ENCODE peak calls at places on chromosomes 16 and 17, in ten cellular contexts. One of them, this sample, is unnamed.

GRCh38 chr16:77679336-77679735 is 43.0 kb upstream of the NUDT7 start:
- DNase-seq in RPMI8226: no peak
- DNase-seq in right cardiac atrium: no peak
- DNase-seq in stimulated activated CD4-positive, alpha-beta T cell treated with anti-CD3 and anti-CD28 coated beads, TNF-alpha, amount 100 ng/mL, for 48 hours: no peak
- DNase-seq in kidney epithelial cell: no peak
- DNase-seq in right lobe of liver: no peak
- DNase-seq in mesenchymal stem cell: no peak
- DNase-seq in breast epithelium: no peak
- DNase-seq in NCI-H1436: no peak
- DNase-seq in left kidney: no peak
- DNase-seq in this sample: no peak

GRCh38 chr16:11972128-11972527 is 4.4 kb upstream of the SNX29 start:
- DNase-seq in RPMI8226: peak
- DNase-seq in right cardiac atrium: no peak
- DNase-seq in stimulated activated CD4-positive, alpha-beta T cell treated with anti-CD3 and anti-CD28 coated beads, TNF-alpha, amount 100 ng/mL, for 48 hours: no peak
- DNase-seq in kidney epithelial cell: no peak
- DNase-seq in right lobe of liver: no peak
- DNase-seq in mesenchymal stem cell: peak
- DNase-seq in breast epithelium: no peak
- DNase-seq in NCI-H1436: no peak
- DNase-seq in left kidney: peak
- DNase-seq in this sample: peak

GRCh38 chr17:5678171-5678570 is 93.9 kb upstream of the NLRP1 start:
- DNase-seq in RPMI8226: no peak
- DNase-seq in right cardiac atrium: no peak
- DNase-seq in stimulated activated CD4-positive, alpha-beta T cell treated with anti-CD3 and anti-CD28 coated beads, TNF-alpha, amount 100 ng/mL, for 48 hours: no peak
- DNase-seq in kidney epithelial cell: no peak
- DNase-seq in right lobe of liver: no peak
- DNase-seq in mesenchymal stem cell: no peak
- DNase-seq in breast epithelium: no peak
- DNase-seq in NCI-H1436: no peak
- DNase-seq in left kidney: no peak
- DNase-seq in this sample: no peak

GRCh38 chr16:48526058-48526957 is 83.7 kb downstream of the N4BP1 start:
- DNase-seq in RPMI8226: peak
- DNase-seq in right cardiac atrium: no peak
- DNase-seq in stimulated activated CD4-positive, alpha-beta T cell treated with anti-CD3 and anti-CD28 coated beads, TNF-alpha, amount 100 ng/mL, for 48 hours: peak
- DNase-seq in kidney epithelial cell: no peak
- DNase-seq in right lobe of liver: peak
- DNase-seq in mesenchymal stem cell: no peak
- DNase-seq in breast epithelium: no peak
- DNase-seq in NCI-H1436: peak
- DNase-seq in left kidney: peak
- DNase-seq in this sample: no peak

GRCh38 chr16:27374231-27374793 is 27.7 kb upstream of the IL21R start:
- DNase-seq in RPMI8226: peak
- DNase-seq in right cardiac atrium: no peak
- DNase-seq in stimulated activated CD4-positive, alpha-beta T cell treated with anti-CD3 and anti-CD28 coated beads, TNF-alpha, amount 100 ng/mL, for 48 hours: no peak
- DNase-seq in kidney epithelial cell: no peak
- DNase-seq in right lobe of liver: no peak
- DNase-seq in mesenchymal stem cell: no peak
- DNase-seq in breast epithelium: no peak
- DNase-seq in NCI-H1436: no peak
- DNase-seq in left kidney: no peak
- DNase-seq in this sample: no peak

GRCh38 chr17:28941251-28941650 is 10.1 kb downstream of the PHF12 start:
- DNase-seq in RPMI8226: no peak
- DNase-seq in right cardiac atrium: no peak
- DNase-seq in stimulated activated CD4-positive, alpha-beta T cell treated with anti-CD3 and anti-CD28 coated beads, TNF-alpha, amount 100 ng/mL, for 48 hours: no peak
- DNase-seq in kidney epithelial cell: no peak
- DNase-seq in right lobe of liver: no peak
- DNase-seq in mesenchymal stem cell: no peak
- DNase-seq in breast epithelium: no peak
- DNase-seq in NCI-H1436: no peak
- DNase-seq in left kidney: no peak
- DNase-seq in this sample: no peak

GRCh38 chr17:67245694-67246397 is 850 bp upstream of the HELZ start:
- DNase-seq in RPMI8226: peak
- DNase-seq in right cardiac atrium: peak
- DNase-seq in stimulated activated CD4-positive, alpha-beta T cell treated with anti-CD3 and anti-CD28 coated beads, TNF-alpha, amount 100 ng/mL, for 48 hours: peak
- DNase-seq in kidney epithelial cell: no peak
- DNase-seq in right lobe of liver: peak
- DNase-seq in mesenchymal stem cell: no peak
- DNase-seq in breast epithelium: no peak
- DNase-seq in NCI-H1436: peak
- DNase-seq in left kidney: peak
- DNase-seq in this sample: peak

GRCh38 chr16:83835972-83836566 is 28.3 kb downstream of the HSBP1 start:
- DNase-seq in RPMI8226: no peak
- DNase-seq in right cardiac atrium: no peak
- DNase-seq in stimulated activated CD4-positive, alpha-beta T cell treated with anti-CD3 and anti-CD28 coated beads, TNF-alpha, amount 100 ng/mL, for 48 hours: no peak
- DNase-seq in kidney epithelial cell: no peak
- DNase-seq in right lobe of liver: no peak
- DNase-seq in mesenchymal stem cell: peak
- DNase-seq in breast epithelium: no peak
- DNase-seq in NCI-H1436: peak
- DNase-seq in left kidney: no peak
- DNase-seq in this sample: peak

GRCh38 chr16:55944377-55944802 is 69.2 kb upstream of the CES5A start:
- DNase-seq in RPMI8226: peak
- DNase-seq in right cardiac atrium: peak
- DNase-seq in stimulated activated CD4-positive, alpha-beta T cell treated with anti-CD3 and anti-CD28 coated beads, TNF-alpha, amount 100 ng/mL, for 48 hours: peak
- DNase-seq in kidney epithelial cell: no peak
- DNase-seq in right lobe of liver: peak
- DNase-seq in mesenchymal stem cell: peak
- DNase-seq in breast epithelium: peak
- DNase-seq in NCI-H1436: peak
- DNase-seq in left kidney: peak
- DNase-seq in this sample: peak

GRCh38 chr17:64084086-64084939 is 45.6 kb downstream of the ERN1 start:
- DNase-seq in RPMI8226: peak
- DNase-seq in right cardiac atrium: peak
- DNase-seq in stimulated activated CD4-positive, alpha-beta T cell treated with anti-CD3 and anti-CD28 coated beads, TNF-alpha, amount 100 ng/mL, for 48 hours: no peak
- DNase-seq in kidney epithelial cell: no peak
- DNase-seq in right lobe of liver: no peak
- DNase-seq in mesenchymal stem cell: peak
- DNase-seq in breast epithelium: no peak
- DNase-seq in NCI-H1436: no peak
- DNase-seq in left kidney: peak
- DNase-seq in this sample: peak

GRCh38 chr17:82627405-82627804 is 20.8 kb downstream of the WDR45B start:
- DNase-seq in RPMI8226: no peak
- DNase-seq in right cardiac atrium: no peak
- DNase-seq in stimulated activated CD4-positive, alpha-beta T cell treated with anti-CD3 and anti-CD28 coated beads, TNF-alpha, amount 100 ng/mL, for 48 hours: no peak
- DNase-seq in kidney epithelial cell: no peak
- DNase-seq in right lobe of liver: no peak
- DNase-seq in mesenchymal stem cell: no peak
- DNase-seq in breast epithelium: no peak
- DNase-seq in NCI-H1436: no peak
- DNase-seq in left kidney: no peak
- DNase-seq in this sample: no peak

GRCh38 chr17:48998557-48999440 is 1.6 kb downstream of the IGF2BP1 start:
- DNase-seq in RPMI8226: no peak
- DNase-seq in right cardiac atrium: no peak
- DNase-seq in stimulated activated CD4-positive, alpha-beta T cell treated with anti-CD3 and anti-CD28 coated beads, TNF-alpha, amount 100 ng/mL, for 48 hours: no peak
- DNase-seq in kidney epithelial cell: no peak
- DNase-seq in right lobe of liver: no peak
- DNase-seq in mesenchymal stem cell: peak
- DNase-seq in breast epithelium: no peak
- DNase-seq in NCI-H1436: no peak
- DNase-seq in left kidney: peak
- DNase-seq in this sample: peak

GRCh38 chr16:85642762-85643281 is 29.7 kb downstream of the GSE1 start:
- DNase-seq in RPMI8226: no peak
- DNase-seq in right cardiac atrium: no peak
- DNase-seq in stimulated activated CD4-positive, alpha-beta T cell treated with anti-CD3 and anti-CD28 coated beads, TNF-alpha, amount 100 ng/mL, for 48 hours: no peak
- DNase-seq in kidney epithelial cell: no peak
- DNase-seq in right lobe of liver: no peak
- DNase-seq in mesenchymal stem cell: no peak
- DNase-seq in breast epithelium: no peak
- DNase-seq in NCI-H1436: no peak
- DNase-seq in left kidney: no peak
- DNase-seq in this sample: no peak

GRCh38 chr17:45131616-45132301 is 556 bp downstream of the PLCD3 start:
- DNase-seq in RPMI8226: peak
- DNase-seq in right cardiac atrium: peak
- DNase-seq in stimulated activated CD4-positive, alpha-beta T cell treated with anti-CD3 and anti-CD28 coated beads, TNF-alpha, amount 100 ng/mL, for 48 hours: peak
- DNase-seq in kidney epithelial cell: no peak
- DNase-seq in right lobe of liver: peak
- DNase-seq in mesenchymal stem cell: peak
- DNase-seq in breast epithelium: peak
- DNase-seq in NCI-H1436: peak
- DNase-seq in left kidney: peak
- DNase-seq in this sample: peak

GRCh38 chr16:27237229-27238015 is 31.1 kb downstream of the NSMCE1 start:
- DNase-seq in RPMI8226: no peak
- DNase-seq in right cardiac atrium: peak
- DNase-seq in stimulated activated CD4-positive, alpha-beta T cell treated with anti-CD3 and anti-CD28 coated beads, TNF-alpha, amount 100 ng/mL, for 48 hours: peak
- DNase-seq in kidney epithelial cell: no peak
- DNase-seq in right lobe of liver: no peak
- DNase-seq in mesenchymal stem cell: peak
- DNase-seq in breast epithelium: peak
- DNase-seq in NCI-H1436: no peak
- DNase-seq in left kidney: peak
- DNase-seq in this sample: no peak

GRCh38 chr17:17253445-17253844 is 16.5 kb upstream of the FLCN start:
- DNase-seq in RPMI8226: no peak
- DNase-seq in right cardiac atrium: no peak
- DNase-seq in stimulated activated CD4-positive, alpha-beta T cell treated with anti-CD3 and anti-CD28 coated beads, TNF-alpha, amount 100 ng/mL, for 48 hours: no peak
- DNase-seq in kidney epithelial cell: no peak
- DNase-seq in right lobe of liver: no peak
- DNase-seq in mesenchymal stem cell: no peak
- DNase-seq in breast epithelium: no peak
- DNase-seq in NCI-H1436: no peak
- DNase-seq in left kidney: no peak
- DNase-seq in this sample: no peak

GRCh38 chr17:73841431-73842060 is 197.3 kb upstream of the SDK2 start:
- DNase-seq in RPMI8226: no peak
- DNase-seq in right cardiac atrium: no peak
- DNase-seq in stimulated activated CD4-positive, alpha-beta T cell treated with anti-CD3 and anti-CD28 coated beads, TNF-alpha, amount 100 ng/mL, for 48 hours: no peak
- DNase-seq in kidney epithelial cell: no peak
- DNase-seq in right lobe of liver: no peak
- DNase-seq in mesenchymal stem cell: no peak
- DNase-seq in breast epithelium: no peak
- DNase-seq in NCI-H1436: peak
- DNase-seq in left kidney: peak
- DNase-seq in this sample: peak

GRCh38 chr17:81050645-81051625 is 16.0 kb downstream of the BAIAP2 start:
- DNase-seq in RPMI8226: no peak
- DNase-seq in right cardiac atrium: no peak
- DNase-seq in stimulated activated CD4-positive, alpha-beta T cell treated with anti-CD3 and anti-CD28 coated beads, TNF-alpha, amount 100 ng/mL, for 48 hours: no peak
- DNase-seq in kidney epithelial cell: no peak
- DNase-seq in right lobe of liver: no peak
- DNase-seq in mesenchymal stem cell: peak
- DNase-seq in breast epithelium: no peak
- DNase-seq in NCI-H1436: no peak
- DNase-seq in left kidney: no peak
- DNase-seq in this sample: no peak

GRCh38 chr17:64534187-64534586 is 27.4 kb downstream of the CEP95 start:
- DNase-seq in RPMI8226: peak
- DNase-seq in right cardiac atrium: no peak
- DNase-seq in stimulated activated CD4-positive, alpha-beta T cell treated with anti-CD3 and anti-CD28 coated beads, TNF-alpha, amount 100 ng/mL, for 48 hours: no peak
- DNase-seq in kidney epithelial cell: no peak
- DNase-seq in right lobe of liver: no peak
- DNase-seq in mesenchymal stem cell: no peak
- DNase-seq in breast epithelium: no peak
- DNase-seq in NCI-H1436: no peak
- DNase-seq in left kidney: no peak
- DNase-seq in this sample: peak

GRCh38 chr16:83899272-83899897 is 470 bp downstream of the MLYCD start:
- DNase-seq in RPMI8226: peak
- DNase-seq in right cardiac atrium: peak
- DNase-seq in stimulated activated CD4-positive, alpha-beta T cell treated with anti-CD3 and anti-CD28 coated beads, TNF-alpha, amount 100 ng/mL, for 48 hours: peak
- DNase-seq in kidney epithelial cell: no peak
- DNase-seq in right lobe of liver: peak
- DNase-seq in mesenchymal stem cell: peak
- DNase-seq in breast epithelium: no peak
- DNase-seq in NCI-H1436: no peak
- DNase-seq in left kidney: peak
- DNase-seq in this sample: peak

GRCh38 chr17:68437979-68438877 is 19.1 kb downstream of the WIPI1 start:
- DNase-seq in RPMI8226: peak
- DNase-seq in right cardiac atrium: peak
- DNase-seq in stimulated activated CD4-positive, alpha-beta T cell treated with anti-CD3 and anti-CD28 coated beads, TNF-alpha, amount 100 ng/mL, for 48 hours: no peak
- DNase-seq in kidney epithelial cell: no peak
- DNase-seq in right lobe of liver: peak
- DNase-seq in mesenchymal stem cell: peak
- DNase-seq in breast epithelium: no peak
- DNase-seq in NCI-H1436: no peak
- DNase-seq in left kidney: no peak
- DNase-seq in this sample: peak

GRCh38 chr17:29205047-29205446 is 24.8 kb upstream of the MYO18A start:
- DNase-seq in RPMI8226: no peak
- DNase-seq in right cardiac atrium: peak
- DNase-seq in stimulated activated CD4-positive, alpha-beta T cell treated with anti-CD3 and anti-CD28 coated beads, TNF-alpha, amount 100 ng/mL, for 48 hours: no peak
- DNase-seq in kidney epithelial cell: no peak
- DNase-seq in right lobe of liver: no peak
- DNase-seq in mesenchymal stem cell: no peak
- DNase-seq in breast epithelium: no peak
- DNase-seq in NCI-H1436: no peak
- DNase-seq in left kidney: no peak
- DNase-seq in this sample: no peak

GRCh38 chr16:29030086-29030840 is 45.4 kb downstream of the LAT start:
- DNase-seq in RPMI8226: peak
- DNase-seq in right cardiac atrium: no peak
- DNase-seq in stimulated activated CD4-positive, alpha-beta T cell treated with anti-CD3 and anti-CD28 coated beads, TNF-alpha, amount 100 ng/mL, for 48 hours: no peak
- DNase-seq in kidney epithelial cell: no peak
- DNase-seq in right lobe of liver: no peak
- DNase-seq in mesenchymal stem cell: no peak
- DNase-seq in breast epithelium: no peak
- DNase-seq in NCI-H1436: no peak
- DNase-seq in left kidney: no peak
- DNase-seq in this sample: no peak

GRCh38 chr17:72334205-72334604 is 213.4 kb downstream of the SOX9 start:
- DNase-seq in RPMI8226: no peak
- DNase-seq in right cardiac atrium: no peak
- DNase-seq in stimulated activated CD4-positive, alpha-beta T cell treated with anti-CD3 and anti-CD28 coated beads, TNF-alpha, amount 100 ng/mL, for 48 hours: no peak
- DNase-seq in kidney epithelial cell: no peak
- DNase-seq in right lobe of liver: no peak
- DNase-seq in mesenchymal stem cell: peak
- DNase-seq in breast epithelium: no peak
- DNase-seq in NCI-H1436: no peak
- DNase-seq in left kidney: no peak
- DNase-seq in this sample: peak

GRCh38 chr17:5922476-5922875 is 147.7 kb upstream of the WSCD1 start:
- DNase-seq in RPMI8226: no peak
- DNase-seq in right cardiac atrium: no peak
- DNase-seq in stimulated activated CD4-positive, alpha-beta T cell treated with anti-CD3 and anti-CD28 coated beads, TNF-alpha, amount 100 ng/mL, for 48 hours: no peak
- DNase-seq in kidney epithelial cell: no peak
- DNase-seq in right lobe of liver: no peak
- DNase-seq in mesenchymal stem cell: no peak
- DNase-seq in breast epithelium: no peak
- DNase-seq in NCI-H1436: no peak
- DNase-seq in left kidney: no peak
- DNase-seq in this sample: no peak

GRCh38 chr16:65125871-65126270 is 4.0 kb upstream of the CDH11 start:
- DNase-seq in RPMI8226: no peak
- DNase-seq in right cardiac atrium: no peak
- DNase-seq in stimulated activated CD4-positive, alpha-beta T cell treated with anti-CD3 and anti-CD28 coated beads, TNF-alpha, amount 100 ng/mL, for 48 hours: no peak
- DNase-seq in kidney epithelial cell: no peak
- DNase-seq in right lobe of liver: no peak
- DNase-seq in mesenchymal stem cell: peak
- DNase-seq in breast epithelium: no peak
- DNase-seq in NCI-H1436: no peak
- DNase-seq in left kidney: no peak
- DNase-seq in this sample: peak

GRCh38 chr16:52914428-52914827 is 138.3 kb downstream of the CHD9NB start:
- DNase-seq in RPMI8226: no peak
- DNase-seq in right cardiac atrium: no peak
- DNase-seq in stimulated activated CD4-positive, alpha-beta T cell treated with anti-CD3 and anti-CD28 coated beads, TNF-alpha, amount 100 ng/mL, for 48 hours: no peak
- DNase-seq in kidney epithelial cell: no peak
- DNase-seq in right lobe of liver: no peak
- DNase-seq in mesenchymal stem cell: no peak
- DNase-seq in breast epithelium: no peak
- DNase-seq in NCI-H1436: no peak
- DNase-seq in left kidney: no peak
- DNase-seq in this sample: no peak

GRCh38 chr17:47816111-47816735 is 5.4 kb downstream of the OSBPL7 start:
- DNase-seq in RPMI8226: no peak
- DNase-seq in right cardiac atrium: no peak
- DNase-seq in stimulated activated CD4-positive, alpha-beta T cell treated with anti-CD3 and anti-CD28 coated beads, TNF-alpha, amount 100 ng/mL, for 48 hours: no peak
- DNase-seq in kidney epithelial cell: no peak
- DNase-seq in right lobe of liver: no peak
- DNase-seq in mesenchymal stem cell: no peak
- DNase-seq in breast epithelium: no peak
- DNase-seq in NCI-H1436: no peak
- DNase-seq in left kidney: no peak
- DNase-seq in this sample: no peak

This sample was measured in GM23248.